ENCODE peak calls at places on chromosomes 6 and 20, in six cellular contexts. Z is stimulated activated CD8-positive, alpha-beta memory T cell treated with anti-CD3 and anti-CD28 coated beads, Interleukin-12 subunit alpha, Interleukin-12 subunit beta, amount 100 ng/mL, for 4 hours; X is HT1080; U is H54; A is NCI-H446; N is Caki2. H is an unnamed sample.

GRCh38 chr6:30782425-30783014 is 38.2 kb upstream of the IER3 start:
- DNase-seq in A (no peak), U (no peak), Z (no peak), X (peak; percentile 69), N (no peak), H (no peak)

GRCh38 chr6:89963391-89963790 is 69.1 kb downstream of the GJA10 start:
- DNase-seq in X (no peak), A (no peak), N (no peak), Z (no peak), U (no peak), H (no peak)

GRCh38 chr6:16619777-16620176 is 141.5 kb downstream of the ATXN1 start:
- DNase-seq in U (no peak), Z (no peak), N (no peak), A (no peak), X (no peak), H (no peak)

GRCh38 chr6:166489301-166490155 is 97.0 kb downstream of the RAMACL start:
- DNase-seq in A (no peak), X (no peak), N (no peak), Z (no peak), U (no peak), H (no peak)

GRCh38 chr20:46323557-46323956 is 15.3 kb upstream of the CDH22 start:
- DNase-seq in X (no peak), U (no peak), A (no peak), N (no peak), Z (no peak), H (no peak)

GRCh38 chr6:150293423-150294280 is 75.2 kb upstream of the IYD start:
- DNase-seq in U (peak; percentile 14), A (no peak), X (peak; percentile 65), Z (no peak), N (peak; percentile 44), H (no peak)

GRCh38 chr20:3510110-3510509 is 39.3 kb downstream of the ATRN start:
- DNase-seq in N (no peak), A (no peak), X (no peak), U (no peak), Z (no peak), H (no peak)

GRCh38 chr6:132130530-132131298 is 179.5 kb upstream of the CCN2 start:
- DNase-seq in U (no peak), X (peak; percentile 57), A (no peak), N (no peak), Z (no peak), H (no peak)

GRCh38 chr6:150207931-150208570 is 65.2 kb downstream of the PPP1R14C start:
- DNase-seq in U (peak; percentile 12), A (no peak), X (peak; percentile 10), Z (no peak), N (no peak), H (no peak)

GRCh38 chr20:31819083-31819784 is at the start of gene MYLK2:
- DNase-seq in A (peak; percentile 64), Z (no peak), N (no peak), U (no peak), X (no peak), H (no peak)

GRCh38 chr6:75751443-75751842 is 2.4 kb downstream of the MYO6 start:
- DNase-seq in N (no peak), A (no peak), Z (no peak), X (no peak), U (no peak), H (no peak)

GRCh38 chr6:137845460-137845859 is 21.6 kb upstream of the TNFAIP3 start:
- DNase-seq in Z (no peak), U (no peak), X (no peak), A (no peak), N (no peak), H (no peak)

GRCh38 chr6:83138118-83138722 is 54.8 kb downstream of the PGM3 start:
- DNase-seq in X (no peak), N (no peak), A (no peak), U (no peak), Z (no peak), H (no peak)

GRCh38 chr6:54722328-54722727 is 124.2 kb upstream of the FAM83B start:
- DNase-seq in A (no peak), U (no peak), N (no peak), X (no peak), Z (no peak), H (no peak)

GRCh38 chr20:39066464-39066863 is 104.3 kb downstream of the DHX35 start:
- DNase-seq in Z (no peak), X (no peak), N (no peak), U (no peak), A (no peak), H (no peak)

GRCh38 chr20:2846698-2847097 is 6.2 kb downstream of the VPS16 start:
- DNase-seq in A (no peak), Z (no peak), N (no peak), U (no peak), X (no peak), H (no peak)

GRCh38 chr20:13342469-13343242 is 121.6 kb downstream of the ISM1 start:
- DNase-seq in U (no peak), N (no peak), X (no peak), A (no peak), Z (no peak), H (no peak)

GRCh38 chr6:163814494-163815364 is 400.2 kb downstream of the QKI start:
- DNase-seq in U (no peak), A (no peak), X (peak; percentile 90), N (peak; percentile 85), Z (no peak), H (no peak)

GRCh38 chr20:63022501-63022900 is 15.7 kb upstream of the BHLHE23 start:
- DNase-seq in X (no peak), Z (no peak), A (no peak), U (no peak), N (no peak), H (no peak)

GRCh38 chr20:57092112-57092899 is 174.1 kb downstream of the BMP7 start:
- DNase-seq in N (peak; percentile 46), U (peak; percentile 62), Z (no peak), X (peak; percentile 38), A (peak; percentile 10), H (no peak)

GRCh38 chr6:31332637-31333602 is 24.1 kb downstream of the HLA-B start:
- DNase-seq in N (no peak), A (no peak), Z (no peak), X (peak; percentile 25), U (no peak), H (no peak)

GRCh38 chr6:108180266-108180665 is 14.4 kb downstream of the NR2E1 start:
- DNase-seq in X (no peak), A (no peak), Z (no peak), U (no peak), N (no peak), H (no peak)

GRCh38 chr6:43608310-43608763 is 20.7 kb downstream of the GTPBP2 start:
- DNase-seq in A (peak; percentile 71), U (peak; percentile 55), N (peak; percentile 62), X (peak; percentile 66), Z (peak; percentile 19), H (peak; percentile 70)

GRCh38 chr6:45495404-45496084 is 117.8 kb upstream of the SUPT3H start:
- DNase-seq in A (no peak), N (no peak), X (no peak), U (no peak), Z (no peak), H (no peak)

GRCh38 chr6:32107447-32107846 is 1.7 kb downstream of the TNXB start:
- DNase-seq in X (peak; percentile 49), N (no peak), U (no peak), A (no peak), Z (no peak), H (no peak)

GRCh38 chr20:22691369-22692118 is 107.2 kb upstream of the FOXA2 start:
- DNase-seq in U (peak; percentile 59), A (peak; percentile 44), Z (no peak), N (peak; percentile 66), X (peak; percentile 67), H (peak; percentile 38)

GRCh38 chr6:33688451-33689147 is 22.9 kb downstream of the UQCC2 start:
- DNase-seq in A (no peak), Z (no peak), N (no peak), U (no peak), X (no peak), H (no peak)

H was measured in Panc1.